ENCODE peak calls at places on chromosomes 16 and 17, in five cellular contexts. One of them, this sample, is unnamed.

GRCh38 chr16:57235128-57236092 is 9.6 kb upstream of the ARL2BP start:
- DNase-seq in IMR-90: peak
- DNase-seq in mesendoderm: peak
- DNase-seq in mesenchymal stem cell: peak
- DNase-seq in H1: no peak
- DNase-seq in this sample: no peak

GRCh38 chr17:45227101-45227591 is 5.5 kb downstream of the FMNL1 start:
- DNase-seq in IMR-90: no peak
- DNase-seq in mesendoderm: no peak
- DNase-seq in mesenchymal stem cell: no peak
- DNase-seq in H1: no peak
- DNase-seq in this sample: no peak

GRCh38 chr17:27451906-27452305 is 4.3 kb upstream of the KSR1 start:
- DNase-seq in IMR-90: no peak
- DNase-seq in mesendoderm: no peak
- DNase-seq in mesenchymal stem cell: no peak
- DNase-seq in H1: no peak
- DNase-seq in this sample: no peak

GRCh38 chr17:82399030-82399429 is 19.1 kb upstream of the HEXD start:
- DNase-seq in IMR-90: peak
- DNase-seq in mesendoderm: no peak
- DNase-seq in mesenchymal stem cell: no peak
- DNase-seq in H1: no peak
- DNase-seq in this sample: no peak

GRCh38 chr17:7178973-7179316 is 225 bp downstream of the ASGR1 start:
- DNase-seq in IMR-90: no peak
- DNase-seq in mesendoderm: no peak
- DNase-seq in mesenchymal stem cell: no peak
- DNase-seq in H1: no peak
- DNase-seq in this sample: no peak

GRCh38 chr16:27718136-27718766 is 168.3 kb downstream of the KATNIP start:
- DNase-seq in IMR-90: no peak
- DNase-seq in mesendoderm: no peak
- DNase-seq in mesenchymal stem cell: no peak
- DNase-seq in H1: no peak
- DNase-seq in this sample: no peak

GRCh38 chr17:74519951-74520553 is 11.2 kb downstream of the CD300LB start:
- DNase-seq in IMR-90: no peak
- DNase-seq in mesendoderm: no peak
- DNase-seq in mesenchymal stem cell: no peak
- DNase-seq in H1: no peak
- DNase-seq in this sample: no peak

GRCh38 chr16:73000020-73000906 is 47.7 kb downstream of the ZFHX3 start:
- DNase-seq in IMR-90: no peak
- DNase-seq in mesendoderm: no peak
- DNase-seq in mesenchymal stem cell: no peak
- DNase-seq in H1: no peak
- DNase-seq in this sample: no peak

GRCh38 chr17:66727634-66728570 is 107.0 kb upstream of the CACNG5 start:
- DNase-seq in IMR-90: peak
- DNase-seq in mesendoderm: peak
- DNase-seq in mesenchymal stem cell: peak
- DNase-seq in H1: peak
- DNase-seq in this sample: peak

GRCh38 chr16:3949287-3949686 is 68.8 kb upstream of the CREBBP start:
- DNase-seq in IMR-90: no peak
- DNase-seq in mesendoderm: no peak
- DNase-seq in mesenchymal stem cell: no peak
- DNase-seq in H1: no peak
- DNase-seq in this sample: no peak

GRCh38 chr17:73747221-73748002 is 103.2 kb upstream of the SDK2 start:
- DNase-seq in IMR-90: no peak
- DNase-seq in mesendoderm: no peak
- DNase-seq in mesenchymal stem cell: no peak
- DNase-seq in H1: no peak
- DNase-seq in this sample: no peak

GRCh38 chr16:24974859-24975258 is 40.3 kb downstream of the ARHGAP17 start:
- DNase-seq in IMR-90: no peak
- DNase-seq in mesendoderm: no peak
- DNase-seq in mesenchymal stem cell: no peak
- DNase-seq in H1: no peak
- DNase-seq in this sample: no peak

GRCh38 chr16:87931504-87931903 is 4.8 kb downstream of the CA5A start:
- DNase-seq in IMR-90: no peak
- DNase-seq in mesendoderm: no peak
- DNase-seq in mesenchymal stem cell: peak
- DNase-seq in H1: no peak
- DNase-seq in this sample: no peak
- H2BK15ac ChIP-seq in IMR-90: no peak
- H2BK15ac ChIP-seq in mesendoderm: no peak
- H2BK15ac ChIP-seq in mesenchymal stem cell: no peak
- H2BK15ac ChIP-seq in H1: no peak
- H2BK15ac ChIP-seq in this sample: no peak

DNA sequence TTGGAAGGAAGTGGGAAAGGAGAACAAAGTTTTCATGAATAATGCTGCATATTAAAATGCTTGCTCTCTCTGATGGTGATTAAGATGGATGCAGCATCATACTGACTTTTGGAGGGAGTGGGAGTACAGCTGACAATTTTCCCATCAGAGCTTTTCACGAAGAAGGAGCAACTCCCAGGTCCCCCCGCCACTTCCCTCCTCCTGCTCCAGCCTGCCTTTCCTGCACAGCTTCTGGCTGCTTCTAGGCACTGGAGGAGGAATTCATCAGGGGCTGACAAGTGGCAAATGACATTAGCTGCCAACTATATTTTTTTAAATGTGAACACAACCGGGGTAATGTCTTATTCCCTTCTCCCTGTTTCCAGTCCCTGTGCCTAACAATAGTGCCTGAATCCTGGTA is 477.9 kb downstream of the SHISA9 start:
- DNase-seq in IMR-90: no peak
- DNase-seq in mesendoderm: no peak
- DNase-seq in mesenchymal stem cell: no peak
- DNase-seq in H1: no peak
- DNase-seq in this sample: no peak
- H3K4ac ChIP-seq in IMR-90: no peak
- H3K4ac ChIP-seq in mesendoderm: no peak
- H3K4ac ChIP-seq in mesenchymal stem cell: no peak
- H3K4ac ChIP-seq in H1: no peak
- H3K4ac ChIP-seq in this sample: no peak

GRCh38 chr16:30011505-30012480 is 966 bp upstream of the DOC2A start:
- DNase-seq in IMR-90: no peak
- DNase-seq in mesendoderm: no peak
- DNase-seq in mesenchymal stem cell: no peak
- DNase-seq in H1: no peak
- DNase-seq in this sample: no peak
- H3K4me3 ChIP-seq in IMR-90: no peak
- H3K4me3 ChIP-seq in mesendoderm: no peak
- H3K4me3 ChIP-seq in mesenchymal stem cell: peak
- H3K4me3 ChIP-seq in H1: peak
- H3K4me3 ChIP-seq in this sample: peak

DNA sequence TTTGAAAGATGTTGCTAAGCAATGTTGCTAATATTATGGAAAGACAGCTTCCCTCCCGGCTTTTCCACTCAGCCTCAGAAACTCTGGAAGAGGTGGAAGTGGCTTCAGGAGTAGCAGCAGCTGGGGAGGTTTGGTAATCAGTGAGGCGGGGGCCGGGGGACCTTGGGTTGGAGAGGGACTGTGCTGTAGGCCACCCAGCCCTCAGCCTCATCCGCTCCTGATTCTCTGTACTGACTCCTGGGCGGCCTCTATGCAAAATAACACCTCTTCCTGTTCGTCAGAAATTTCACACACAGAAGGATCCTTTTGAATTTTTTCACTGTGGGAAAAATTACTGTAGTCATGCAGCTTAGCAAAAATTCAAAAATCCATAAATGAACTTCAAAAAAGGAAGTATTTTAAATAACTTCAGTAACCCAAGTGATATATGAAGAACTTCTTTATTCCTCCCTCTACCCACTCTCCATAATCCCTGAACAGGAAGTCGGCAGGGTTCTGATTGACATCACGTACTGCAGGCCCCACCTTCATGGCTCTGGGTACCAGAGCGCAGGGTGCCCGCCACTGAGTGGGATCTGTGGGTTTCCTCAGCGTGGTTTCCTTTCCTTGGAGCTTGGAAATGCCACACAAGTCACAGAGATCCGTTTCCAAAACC is 51.5 kb downstream of the RAP1GAP2 start:
- DNase-seq in IMR-90: no peak
- DNase-seq in mesendoderm: no peak
- DNase-seq in mesenchymal stem cell: no peak
- DNase-seq in H1: no peak
- DNase-seq in this sample: no peak
- H2BK15ac ChIP-seq in IMR-90: no peak
- H2BK15ac ChIP-seq in mesendoderm: no peak
- H2BK15ac ChIP-seq in mesenchymal stem cell: no peak
- H2BK15ac ChIP-seq in H1: no peak
- H2BK15ac ChIP-seq in this sample: no peak

DNA sequence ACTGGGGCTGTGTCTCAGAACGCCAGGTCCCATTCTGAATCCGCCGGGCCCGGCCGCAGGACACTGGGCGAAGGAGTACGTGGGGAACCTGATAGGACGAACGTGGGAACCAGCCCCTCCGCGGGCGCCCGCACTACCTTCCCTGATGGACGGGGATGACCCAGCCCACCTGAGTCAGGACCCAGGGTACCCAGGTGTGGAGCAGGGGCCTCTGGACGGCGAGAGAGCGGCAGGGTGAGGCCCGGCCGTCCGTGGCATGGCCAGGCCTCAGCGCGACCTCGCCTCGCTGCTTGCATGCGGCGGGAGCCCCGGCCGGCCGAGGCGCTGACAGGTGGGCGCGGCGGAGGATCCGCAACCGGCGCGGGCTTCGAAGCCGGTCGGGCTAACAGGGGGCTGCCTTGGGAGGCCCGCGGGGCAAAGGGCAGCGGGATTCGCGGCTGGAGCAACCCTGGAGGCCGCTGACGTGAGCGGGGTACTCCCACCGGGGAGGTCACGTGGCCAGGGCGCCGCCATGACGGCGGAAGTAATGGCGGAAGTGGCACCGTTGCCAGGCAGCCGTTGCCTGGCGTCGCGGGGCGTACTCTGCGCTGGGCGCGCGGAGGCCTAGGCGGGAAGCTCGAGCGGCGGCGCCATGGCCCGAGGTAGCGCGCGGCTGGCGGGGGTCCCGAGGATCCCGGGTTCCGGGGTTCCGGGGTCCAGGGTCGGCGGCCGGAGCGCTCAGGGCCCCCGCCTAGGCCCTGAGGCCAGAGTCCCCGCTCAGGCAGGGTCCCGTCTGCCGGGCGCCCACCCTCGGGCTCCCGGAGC is at the start of gene WDR90:
- DNase-seq in IMR-90: peak
- DNase-seq in mesendoderm: peak
- DNase-seq in mesenchymal stem cell: peak
- DNase-seq in H1: no peak
- DNase-seq in this sample: peak
- H3K4ac ChIP-seq in IMR-90: peak
- H3K4ac ChIP-seq in mesendoderm: peak
- H3K4ac ChIP-seq in mesenchymal stem cell: peak
- H3K4ac ChIP-seq in H1: no peak
- H3K4ac ChIP-seq in this sample: peak

GRCh38 chr17:8946071-8946470 is 19.4 kb downstream of the PIK3R5 start:
- DNase-seq in IMR-90: no peak
- DNase-seq in mesendoderm: no peak
- DNase-seq in mesenchymal stem cell: no peak
- DNase-seq in H1: no peak
- DNase-seq in this sample: no peak
- H3K4me3 ChIP-seq in IMR-90: no peak
- H3K4me3 ChIP-seq in mesendoderm: no peak
- H3K4me3 ChIP-seq in mesenchymal stem cell: no peak
- H3K4me3 ChIP-seq in H1: no peak
- H3K4me3 ChIP-seq in this sample: no peak

GRCh38 chr16:11320170-11320569 is 25.1 kb upstream of the RMI2 start:
- DNase-seq in IMR-90: no peak
- DNase-seq in mesendoderm: no peak
- DNase-seq in mesenchymal stem cell: no peak
- DNase-seq in H1: no peak
- DNase-seq in this sample: no peak

GRCh38 chr16:11316331-11317015 is 28.8 kb upstream of the RMI2 start:
- DNase-seq in IMR-90: no peak
- DNase-seq in mesendoderm: peak
- DNase-seq in mesenchymal stem cell: peak
- DNase-seq in H1: no peak
- DNase-seq in this sample: no peak

GRCh38 chr16:11321662-11322061 is 23.6 kb upstream of the RMI2 start:
- DNase-seq in IMR-90: no peak
- DNase-seq in mesendoderm: no peak
- DNase-seq in mesenchymal stem cell: no peak
- DNase-seq in H1: no peak
- DNase-seq in this sample: no peak

GRCh38 chr16:11319529-11320146 is 25.6 kb upstream of the RMI2 start:
- DNase-seq in IMR-90: no peak
- DNase-seq in mesendoderm: no peak
- DNase-seq in mesenchymal stem cell: no peak
- DNase-seq in H1: no peak
- DNase-seq in this sample: no peak

DNA sequence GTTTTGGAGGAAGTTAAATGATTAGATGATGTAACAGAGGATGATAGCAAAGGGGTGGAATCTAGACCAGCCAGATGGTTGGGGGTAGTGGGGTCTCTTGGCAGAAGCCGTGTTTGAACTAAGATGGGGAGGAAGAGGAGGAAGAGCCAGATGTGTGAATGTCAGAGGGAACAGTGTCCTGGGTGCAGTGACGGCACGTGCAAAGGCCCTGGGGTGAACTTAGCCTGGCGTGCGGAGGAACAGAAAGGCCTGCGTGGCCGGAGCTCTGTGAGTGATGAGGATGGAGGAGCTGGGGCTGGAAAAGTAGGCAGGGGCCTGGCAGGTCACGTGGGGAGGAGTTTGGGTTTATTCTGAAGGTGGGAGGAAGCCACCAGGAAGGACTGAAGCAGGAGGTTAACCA is 26.4 kb upstream of the RMI2 start:
- DNase-seq in IMR-90: no peak
- DNase-seq in mesendoderm: no peak
- DNase-seq in mesenchymal stem cell: no peak
- DNase-seq in H1: no peak
- DNase-seq in this sample: no peak
- H2BK15ac ChIP-seq in IMR-90: peak
- H2BK15ac ChIP-seq in mesendoderm: no peak
- H2BK15ac ChIP-seq in mesenchymal stem cell: peak
- H2BK15ac ChIP-seq in H1: peak
- H2BK15ac ChIP-seq in this sample: peak

GRCh38 chr16:53817117-53817516 is 113.2 kb downstream of the FTO start:
- DNase-seq in IMR-90: peak
- DNase-seq in mesendoderm: peak
- DNase-seq in mesenchymal stem cell: peak
- DNase-seq in H1: no peak
- DNase-seq in this sample: no peak
- H3K4ac ChIP-seq in IMR-90: peak
- H3K4ac ChIP-seq in mesendoderm: no peak
- H3K4ac ChIP-seq in mesenchymal stem cell: no peak
- H3K4ac ChIP-seq in H1: no peak
- H3K4ac ChIP-seq in this sample: no peak

GRCh38 chr16:59887856-59888255 is 1153.7 kb upstream of the GOT2 start:
- DNase-seq in IMR-90: no peak
- DNase-seq in mesendoderm: no peak
- DNase-seq in mesenchymal stem cell: no peak
- DNase-seq in H1: no peak
- DNase-seq in this sample: no peak

GRCh38 chr16:59880626-59881025 is 1146.5 kb upstream of the GOT2 start:
- DNase-seq in IMR-90: no peak
- DNase-seq in mesendoderm: no peak
- DNase-seq in mesenchymal stem cell: no peak
- DNase-seq in H1: no peak
- DNase-seq in this sample: no peak

GRCh38 chr16:59881366-59881765 is 1147.2 kb upstream of the GOT2 start:
- DNase-seq in IMR-90: no peak
- DNase-seq in mesendoderm: peak
- DNase-seq in mesenchymal stem cell: no peak
- DNase-seq in H1: no peak
- DNase-seq in this sample: no peak

GRCh38 chr16:59886021-59886420 is 1151.9 kb upstream of the GOT2 start:
- DNase-seq in IMR-90: peak
- DNase-seq in mesendoderm: no peak
- DNase-seq in mesenchymal stem cell: no peak
- DNase-seq in H1: no peak
- DNase-seq in this sample: no peak
- H3K4me3 ChIP-seq in IMR-90: no peak
- H3K4me3 ChIP-seq in mesendoderm: no peak
- H3K4me3 ChIP-seq in mesenchymal stem cell: no peak
- H3K4me3 ChIP-seq in H1: no peak
- H3K4me3 ChIP-seq in this sample: no peak